ENCODE peak calls at places on chromosomes 11 and 22, in five cellular contexts. One of them, this sample, is unnamed.

GRCh38 chr11:32034680-32035079 is 56.2 kb upstream of the RCN1 start:
- DNase-seq in NCI-H510A treated with DMSO at 0.1 percent for 48 hours: no peak
- DNase-seq in HT1080: no peak
- DNase-seq in activated T-cell treated with anti-CD3 and anti-CD28 coated beads for 1 hour: no peak
- DNase-seq in tibial nerve: no peak
- DNase-seq in this sample: no peak

GRCh38 chr22:19260804-19261203 is 30.7 kb downstream of the CLTCL1 start:
- DNase-seq in NCI-H510A treated with DMSO at 0.1 percent for 48 hours: no peak
- DNase-seq in HT1080: no peak
- DNase-seq in activated T-cell treated with anti-CD3 and anti-CD28 coated beads for 1 hour: no peak
- DNase-seq in tibial nerve: no peak
- DNase-seq in this sample: no peak

GRCh38 chr22:19960491-19961200 is 19.0 kb upstream of the TXNRD2 start:
- DNase-seq in NCI-H510A treated with DMSO at 0.1 percent for 48 hours: no peak
- DNase-seq in HT1080: no peak
- DNase-seq in activated T-cell treated with anti-CD3 and anti-CD28 coated beads for 1 hour: no peak
- DNase-seq in tibial nerve: no peak
- DNase-seq in this sample: no peak

GRCh38 chr11:45904309-45904915 is 2.7 kb downstream of the FREY1 start:
- DNase-seq in NCI-H510A treated with DMSO at 0.1 percent for 48 hours: no peak
- DNase-seq in HT1080: no peak
- DNase-seq in activated T-cell treated with anti-CD3 and anti-CD28 coated beads for 1 hour: no peak
- DNase-seq in tibial nerve: no peak
- DNase-seq in this sample: no peak

GRCh38 chr22:38866399-38867123 is 5.5 kb downstream of the CBX6 start:
- DNase-seq in NCI-H510A treated with DMSO at 0.1 percent for 48 hours: no peak
- DNase-seq in HT1080: no peak
- DNase-seq in activated T-cell treated with anti-CD3 and anti-CD28 coated beads for 1 hour: no peak
- DNase-seq in tibial nerve: no peak
- DNase-seq in this sample: no peak

GRCh38 chr22:41382098-41382578 is 396 bp downstream of the TEF start:
- DNase-seq in NCI-H510A treated with DMSO at 0.1 percent for 48 hours: no peak
- DNase-seq in HT1080: no peak
- DNase-seq in activated T-cell treated with anti-CD3 and anti-CD28 coated beads for 1 hour: peak; percentile 48
- DNase-seq in tibial nerve: peak; percentile 69
- DNase-seq in this sample: peak; percentile 51

GRCh38 chr11:59901306-59901705 is 22.7 kb downstream of the OOSP3 start:
- DNase-seq in NCI-H510A treated with DMSO at 0.1 percent for 48 hours: no peak
- DNase-seq in HT1080: peak; percentile 97
- DNase-seq in activated T-cell treated with anti-CD3 and anti-CD28 coated beads for 1 hour: no peak
- DNase-seq in tibial nerve: no peak
- DNase-seq in this sample: peak; percentile 38

GRCh38 chr22:47126344-47126811 is 363.9 kb downstream of the TBC1D22A start:
- DNase-seq in NCI-H510A treated with DMSO at 0.1 percent for 48 hours: no peak
- DNase-seq in HT1080: no peak
- DNase-seq in activated T-cell treated with anti-CD3 and anti-CD28 coated beads for 1 hour: no peak
- DNase-seq in tibial nerve: no peak
- DNase-seq in this sample: no peak

GRCh38 chr11:60900673-60901404 is 5.5 kb downstream of the PRPF19 start:
- DNase-seq in NCI-H510A treated with DMSO at 0.1 percent for 48 hours: no peak
- DNase-seq in HT1080: no peak
- DNase-seq in activated T-cell treated with anti-CD3 and anti-CD28 coated beads for 1 hour: no peak
- DNase-seq in tibial nerve: no peak
- DNase-seq in this sample: no peak

GRCh38 chr11:97937501-97937900 is 1083.2 kb upstream of the CNTN5 start:
- DNase-seq in NCI-H510A treated with DMSO at 0.1 percent for 48 hours: no peak
- DNase-seq in HT1080: peak; percentile 17
- DNase-seq in activated T-cell treated with anti-CD3 and anti-CD28 coated beads for 1 hour: no peak
- DNase-seq in tibial nerve: no peak
- DNase-seq in this sample: no peak

GRCh38 chr22:31443516-31443915 is 44.1 kb downstream of the DRG1 start:
- DNase-seq in NCI-H510A treated with DMSO at 0.1 percent for 48 hours: no peak
- DNase-seq in HT1080: no peak
- DNase-seq in activated T-cell treated with anti-CD3 and anti-CD28 coated beads for 1 hour: no peak
- DNase-seq in tibial nerve: no peak
- DNase-seq in this sample: no peak

GRCh38 chr22:36194971-36195370 is 6.6 kb downstream of the APOL4 start:
- DNase-seq in NCI-H510A treated with DMSO at 0.1 percent for 48 hours: peak; percentile 10
- DNase-seq in HT1080: peak; percentile 73
- DNase-seq in activated T-cell treated with anti-CD3 and anti-CD28 coated beads for 1 hour: peak; percentile 9
- DNase-seq in tibial nerve: no peak
- DNase-seq in this sample: peak; percentile 18

GRCh38 chr22:41334215-41334614 is 32.9 kb downstream of the ZC3H7B start:
- DNase-seq in NCI-H510A treated with DMSO at 0.1 percent for 48 hours: no peak
- DNase-seq in HT1080: no peak
- DNase-seq in activated T-cell treated with anti-CD3 and anti-CD28 coated beads for 1 hour: no peak
- DNase-seq in tibial nerve: no peak
- DNase-seq in this sample: no peak

GRCh38 chr11:10263929-10264328 is 30.1 kb downstream of the SBF2 start:
- DNase-seq in NCI-H510A treated with DMSO at 0.1 percent for 48 hours: no peak
- DNase-seq in HT1080: no peak
- DNase-seq in activated T-cell treated with anti-CD3 and anti-CD28 coated beads for 1 hour: no peak
- DNase-seq in tibial nerve: no peak
- DNase-seq in this sample: peak; percentile 13

GRCh38 chr11:127965947-127966668 is 621.2 kb downstream of the ETS1 start:
- DNase-seq in NCI-H510A treated with DMSO at 0.1 percent for 48 hours: no peak
- DNase-seq in HT1080: no peak
- DNase-seq in activated T-cell treated with anti-CD3 and anti-CD28 coated beads for 1 hour: no peak
- DNase-seq in tibial nerve: no peak
- DNase-seq in this sample: no peak

GRCh38 chr22:39097098-39098020 is at the start of gene APOBEC3H:
- DNase-seq in NCI-H510A treated with DMSO at 0.1 percent for 48 hours: no peak
- DNase-seq in HT1080: peak; percentile 46
- DNase-seq in activated T-cell treated with anti-CD3 and anti-CD28 coated beads for 1 hour: no peak
- DNase-seq in tibial nerve: no peak
- DNase-seq in this sample: no peak

GRCh38 chr11:71206186-71206585 is 46.2 kb downstream of the SHANK2 start:
- DNase-seq in NCI-H510A treated with DMSO at 0.1 percent for 48 hours: peak; percentile 43
- DNase-seq in HT1080: no peak
- DNase-seq in activated T-cell treated with anti-CD3 and anti-CD28 coated beads for 1 hour: no peak
- DNase-seq in tibial nerve: no peak
- DNase-seq in this sample: no peak

GRCh38 chr11:44967930-44968496 is 17.3 kb upstream of the TP53I11 start:
- DNase-seq in NCI-H510A treated with DMSO at 0.1 percent for 48 hours: no peak
- DNase-seq in HT1080: no peak
- DNase-seq in activated T-cell treated with anti-CD3 and anti-CD28 coated beads for 1 hour: no peak
- DNase-seq in tibial nerve: no peak
- DNase-seq in this sample: no peak

GRCh38 chr11:99066609-99067008 is 45.9 kb downstream of the CNTN5 start:
- DNase-seq in NCI-H510A treated with DMSO at 0.1 percent for 48 hours: no peak
- DNase-seq in HT1080: no peak
- DNase-seq in activated T-cell treated with anti-CD3 and anti-CD28 coated beads for 1 hour: no peak
- DNase-seq in tibial nerve: no peak
- DNase-seq in this sample: no peak

GRCh38 chr11:12218909-12219308 is 108.5 kb downstream of the MICAL2 start:
- DNase-seq in NCI-H510A treated with DMSO at 0.1 percent for 48 hours: no peak
- DNase-seq in HT1080: no peak
- DNase-seq in activated T-cell treated with anti-CD3 and anti-CD28 coated beads for 1 hour: no peak
- DNase-seq in tibial nerve: no peak
- DNase-seq in this sample: no peak

GRCh38 chr22:19350476-19350859 is 58.9 kb upstream of the CLTCL1 start:
- DNase-seq in NCI-H510A treated with DMSO at 0.1 percent for 48 hours: no peak
- DNase-seq in HT1080: no peak
- DNase-seq in activated T-cell treated with anti-CD3 and anti-CD28 coated beads for 1 hour: no peak
- DNase-seq in tibial nerve: no peak
- DNase-seq in this sample: no peak

GRCh38 chr11:73729594-73730206 is 31.2 kb downstream of the RAB6A start:
- DNase-seq in NCI-H510A treated with DMSO at 0.1 percent for 48 hours: peak; percentile 23
- DNase-seq in HT1080: peak; percentile 12
- DNase-seq in activated T-cell treated with anti-CD3 and anti-CD28 coated beads for 1 hour: no peak
- DNase-seq in tibial nerve: no peak
- DNase-seq in this sample: no peak

GRCh38 chr11:61392991-61393595 is 706 bp downstream of the TMEM216 start:
- DNase-seq in NCI-H510A treated with DMSO at 0.1 percent for 48 hours: peak; percentile 16
- DNase-seq in HT1080: no peak
- DNase-seq in activated T-cell treated with anti-CD3 and anti-CD28 coated beads for 1 hour: peak; percentile 5
- DNase-seq in tibial nerve: no peak
- DNase-seq in this sample: no peak

GRCh38 chr11:10622957-10623787 is 54.7 kb upstream of the LYVE1 start:
- DNase-seq in NCI-H510A treated with DMSO at 0.1 percent for 48 hours: no peak
- DNase-seq in HT1080: peak; percentile 10
- DNase-seq in activated T-cell treated with anti-CD3 and anti-CD28 coated beads for 1 hour: no peak
- DNase-seq in tibial nerve: no peak
- DNase-seq in this sample: no peak

GRCh38 chr22:47439643-47440265 is 677.3 kb downstream of the TBC1D22A start:
- DNase-seq in NCI-H510A treated with DMSO at 0.1 percent for 48 hours: no peak
- DNase-seq in HT1080: no peak
- DNase-seq in activated T-cell treated with anti-CD3 and anti-CD28 coated beads for 1 hour: no peak
- DNase-seq in tibial nerve: no peak
- DNase-seq in this sample: no peak

GRCh38 chr11:104256525-104256924 is 92.6 kb upstream of the PDGFD start:
- DNase-seq in NCI-H510A treated with DMSO at 0.1 percent for 48 hours: no peak
- DNase-seq in HT1080: peak; percentile 3
- DNase-seq in activated T-cell treated with anti-CD3 and anti-CD28 coated beads for 1 hour: no peak
- DNase-seq in tibial nerve: no peak
- DNase-seq in this sample: no peak

This sample was measured in H54.